ENCODE peak calls at places on chromosomes 11 and 22, in ten cellular contexts. One of them, this sample, is unnamed.
A peak's percentile ranks its signal among the peaks of the same experiment; 100 is the strongest.

GRCh38 chr11:80327971-80328614 is 887.3 kb upstream of the TENM4 start:
- DNase-seq in body of pancreas: no peak
- DNase-seq in stomach: no peak
- DNase-seq in tibial nerve: no peak
- DNase-seq in right lobe of liver: no peak
- DNase-seq in ovary: no peak
- DNase-seq in A549: no peak
- DNase-seq in endothelial cell of umbilical vein: no peak
- DNase-seq in sigmoid colon: no peak
- DNase-seq in spleen: no peak
- DNase-seq in this sample: no peak

GRCh38 chr11:13207665-13208594 is 69.7 kb upstream of the BMAL1 start:
- DNase-seq in body of pancreas: no peak
- DNase-seq in stomach: no peak
- DNase-seq in tibial nerve: peak; percentile 14
- DNase-seq in right lobe of liver: no peak
- DNase-seq in ovary: peak; percentile 50
- DNase-seq in A549: no peak
- DNase-seq in endothelial cell of umbilical vein: peak; percentile 84
- DNase-seq in sigmoid colon: no peak
- DNase-seq in spleen: no peak
- DNase-seq in this sample: no peak

GRCh38 chr11:73520358-73521061 is 77.4 kb downstream of the FAM168A start:
- DNase-seq in body of pancreas: no peak
- DNase-seq in stomach: no peak
- DNase-seq in tibial nerve: no peak
- DNase-seq in right lobe of liver: no peak
- DNase-seq in ovary: no peak
- DNase-seq in A549: no peak
- DNase-seq in endothelial cell of umbilical vein: peak; percentile 81
- DNase-seq in sigmoid colon: no peak
- DNase-seq in spleen: no peak
- DNase-seq in this sample: no peak

GRCh38 chr11:65575568-65576231 is at the start of gene EHBP1L1:
- DNase-seq in body of pancreas: peak; percentile 61
- DNase-seq in stomach: peak; percentile 80
- DNase-seq in tibial nerve: no peak
- DNase-seq in right lobe of liver: peak; percentile 82
- DNase-seq in ovary: peak; percentile 68
- DNase-seq in A549: peak; percentile 68
- DNase-seq in endothelial cell of umbilical vein: peak; percentile 32
- DNase-seq in sigmoid colon: peak; percentile 88
- DNase-seq in spleen: peak; percentile 95
- DNase-seq in this sample: no peak

GRCh38 chr11:8807544-8808225 is 103.3 kb upstream of the AKIP1 start:
- DNase-seq in body of pancreas: peak; percentile 40
- DNase-seq in stomach: peak; percentile 46
- DNase-seq in tibial nerve: peak; percentile 30
- DNase-seq in right lobe of liver: no peak
- DNase-seq in ovary: peak; percentile 77
- DNase-seq in A549: no peak
- DNase-seq in endothelial cell of umbilical vein: no peak
- DNase-seq in sigmoid colon: peak; percentile 82
- DNase-seq in spleen: no peak
- DNase-seq in this sample: no peak

GRCh38 chr11:109527496-109527895 is 105.5 kb downstream of the C11orf87 start:
- DNase-seq in body of pancreas: no peak
- DNase-seq in stomach: no peak
- DNase-seq in tibial nerve: no peak
- DNase-seq in right lobe of liver: no peak
- DNase-seq in ovary: no peak
- DNase-seq in A549: no peak
- DNase-seq in endothelial cell of umbilical vein: no peak
- DNase-seq in sigmoid colon: no peak
- DNase-seq in spleen: no peak
- DNase-seq in this sample: no peak

GRCh38 chr22:29907753-29908515 is 25.0 kb downstream of the MTMR3 start:
- DNase-seq in body of pancreas: peak; percentile 91
- DNase-seq in stomach: peak; percentile 92
- DNase-seq in tibial nerve: peak; percentile 62
- DNase-seq in right lobe of liver: peak; percentile 61
- DNase-seq in ovary: peak; percentile 73
- DNase-seq in A549: peak; percentile 74
- DNase-seq in endothelial cell of umbilical vein: peak; percentile 97
- DNase-seq in sigmoid colon: peak; percentile 73
- DNase-seq in spleen: no peak
- DNase-seq in this sample: no peak

GRCh38 chr11:74730601-74731260 is 495 bp downstream of the CHRDL2 start:
- DNase-seq in body of pancreas: no peak
- DNase-seq in stomach: no peak
- DNase-seq in tibial nerve: no peak
- DNase-seq in right lobe of liver: no peak
- DNase-seq in ovary: no peak
- DNase-seq in A549: no peak
- DNase-seq in endothelial cell of umbilical vein: no peak
- DNase-seq in sigmoid colon: no peak
- DNase-seq in spleen: no peak
- DNase-seq in this sample: peak; percentile 78

GRCh38 chr11:134524876-134525845 is 113.1 kb upstream of the B3GAT1 start:
- DNase-seq in body of pancreas: no peak
- DNase-seq in stomach: no peak
- DNase-seq in tibial nerve: no peak
- DNase-seq in right lobe of liver: peak; percentile 26
- DNase-seq in ovary: no peak
- DNase-seq in A549: no peak
- DNase-seq in endothelial cell of umbilical vein: no peak
- DNase-seq in sigmoid colon: peak; percentile 40
- DNase-seq in spleen: peak; percentile 38
- DNase-seq in this sample: no peak

GRCh38 chr11:113458189-113458588 is 17.0 kb downstream of the DRD2 start:
- DNase-seq in body of pancreas: no peak
- DNase-seq in stomach: no peak
- DNase-seq in tibial nerve: no peak
- DNase-seq in right lobe of liver: no peak
- DNase-seq in ovary: no peak
- DNase-seq in A549: no peak
- DNase-seq in endothelial cell of umbilical vein: no peak
- DNase-seq in sigmoid colon: no peak
- DNase-seq in spleen: no peak
- DNase-seq in this sample: no peak

GRCh38 chr11:77152846-77153245 is 24.8 kb downstream of the MYO7A start:
- DNase-seq in body of pancreas: no peak
- DNase-seq in stomach: no peak
- DNase-seq in tibial nerve: no peak
- DNase-seq in right lobe of liver: no peak
- DNase-seq in ovary: no peak
- DNase-seq in A549: no peak
- DNase-seq in endothelial cell of umbilical vein: no peak
- DNase-seq in sigmoid colon: no peak
- DNase-seq in spleen: no peak
- DNase-seq in this sample: no peak

GRCh38 chr11:126886636-126887035 is 113.9 kb downstream of the KIRREL3 start:
- DNase-seq in body of pancreas: no peak
- DNase-seq in stomach: no peak
- DNase-seq in tibial nerve: no peak
- DNase-seq in right lobe of liver: no peak
- DNase-seq in ovary: no peak
- DNase-seq in A549: no peak
- DNase-seq in endothelial cell of umbilical vein: no peak
- DNase-seq in sigmoid colon: no peak
- DNase-seq in spleen: no peak
- DNase-seq in this sample: no peak

GRCh38 chr11:206002-206384 is 1.2 kb downstream of the BET1L start:
- DNase-seq in body of pancreas: no peak
- DNase-seq in stomach: peak; percentile 23
- DNase-seq in tibial nerve: no peak
- DNase-seq in right lobe of liver: no peak
- DNase-seq in ovary: peak; percentile 23
- DNase-seq in A549: no peak
- DNase-seq in endothelial cell of umbilical vein: no peak
- DNase-seq in sigmoid colon: peak; percentile 62
- DNase-seq in spleen: no peak
- DNase-seq in this sample: no peak
- TF ChIP-seq POLR2A in body of pancreas: no peak
- TF ChIP-seq POLR2A in stomach: no peak
- TF ChIP-seq POLR2A in tibial nerve: no peak
- TF ChIP-seq POLR2A in right lobe of liver: no peak
- TF ChIP-seq POLR2A in ovary: no peak
- TF ChIP-seq POLR2A in A549: no peak
- TF ChIP-seq POLR2A in endothelial cell of umbilical vein: no peak
- TF ChIP-seq POLR2A in sigmoid colon: no peak
- TF ChIP-seq POLR2A in spleen: no peak
- TF ChIP-seq POLR2A in this sample: no peak

GRCh38 chr22:19554834-19555404 is 30.7 kb upstream of the CLDN5 start:
- DNase-seq in body of pancreas: no peak
- DNase-seq in stomach: no peak
- DNase-seq in tibial nerve: no peak
- DNase-seq in right lobe of liver: no peak
- DNase-seq in ovary: no peak
- DNase-seq in A549: peak; percentile 40
- DNase-seq in endothelial cell of umbilical vein: peak; percentile 73
- DNase-seq in sigmoid colon: peak; percentile 26
- DNase-seq in spleen: no peak
- DNase-seq in this sample: no peak
- TF ChIP-seq CTCF in body of pancreas: no peak
- TF ChIP-seq CTCF in stomach: no peak
- TF ChIP-seq CTCF in tibial nerve: no peak
- TF ChIP-seq CTCF in right lobe of liver: no peak
- TF ChIP-seq CTCF in ovary: no peak
- TF ChIP-seq CTCF in A549: no peak
- TF ChIP-seq CTCF in endothelial cell of umbilical vein: peak; percentile 34
- TF ChIP-seq CTCF in sigmoid colon: no peak
- TF ChIP-seq CTCF in spleen: no peak
- TF ChIP-seq CTCF in this sample: no peak

GRCh38 chr22:41934284-41935014 is 7.8 kb upstream of the TNFRSF13C start:
- DNase-seq in body of pancreas: no peak
- DNase-seq in stomach: no peak
- DNase-seq in tibial nerve: no peak
- DNase-seq in right lobe of liver: no peak
- DNase-seq in ovary: no peak
- DNase-seq in A549: no peak
- DNase-seq in endothelial cell of umbilical vein: no peak
- DNase-seq in sigmoid colon: no peak
- DNase-seq in spleen: peak; percentile 74
- DNase-seq in this sample: no peak
- TF ChIP-seq POLR2A in body of pancreas: no peak
- TF ChIP-seq POLR2A in stomach: no peak
- TF ChIP-seq POLR2A in tibial nerve: no peak
- TF ChIP-seq POLR2A in right lobe of liver: no peak
- TF ChIP-seq POLR2A in ovary: no peak
- TF ChIP-seq POLR2A in A549: no peak
- TF ChIP-seq POLR2A in endothelial cell of umbilical vein: no peak
- TF ChIP-seq POLR2A in sigmoid colon: no peak
- TF ChIP-seq POLR2A in spleen: no peak
- TF ChIP-seq POLR2A in this sample: no peak

GRCh38 chr11:12189543-12190235 is 79.3 kb downstream of the MICAL2 start:
- DNase-seq in body of pancreas: no peak
- DNase-seq in stomach: no peak
- DNase-seq in tibial nerve: no peak
- DNase-seq in right lobe of liver: no peak
- DNase-seq in ovary: no peak
- DNase-seq in A549: no peak
- DNase-seq in endothelial cell of umbilical vein: peak; percentile 19
- DNase-seq in sigmoid colon: no peak
- DNase-seq in spleen: no peak
- DNase-seq in this sample: no peak
- TF ChIP-seq CTCF in body of pancreas: no peak
- TF ChIP-seq CTCF in stomach: no peak
- TF ChIP-seq CTCF in tibial nerve: no peak
- TF ChIP-seq CTCF in right lobe of liver: no peak
- TF ChIP-seq CTCF in ovary: no peak
- TF ChIP-seq CTCF in A549: no peak
- TF ChIP-seq CTCF in endothelial cell of umbilical vein: no peak
- TF ChIP-seq CTCF in sigmoid colon: no peak
- TF ChIP-seq CTCF in spleen: no peak
- TF ChIP-seq CTCF in this sample: no peak

GRCh38 chr11:35083181-35084061 is 55.5 kb upstream of the CD44 start:
- DNase-seq in body of pancreas: peak; percentile 60
- DNase-seq in stomach: peak; percentile 40
- DNase-seq in tibial nerve: peak; percentile 66
- DNase-seq in right lobe of liver: peak; percentile 61
- DNase-seq in ovary: peak; percentile 55
- DNase-seq in A549: peak; percentile 77
- DNase-seq in endothelial cell of umbilical vein: no peak
- DNase-seq in sigmoid colon: peak; percentile 87
- DNase-seq in spleen: peak; percentile 82
- DNase-seq in this sample: peak; percentile 92
- TF ChIP-seq POLR2A in body of pancreas: no peak
- TF ChIP-seq POLR2A in stomach: no peak
- TF ChIP-seq POLR2A in tibial nerve: no peak
- TF ChIP-seq POLR2A in right lobe of liver: no peak
- TF ChIP-seq POLR2A in ovary: no peak
- TF ChIP-seq POLR2A in A549: no peak
- TF ChIP-seq POLR2A in endothelial cell of umbilical vein: no peak
- TF ChIP-seq POLR2A in sigmoid colon: no peak
- TF ChIP-seq POLR2A in spleen: no peak
- TF ChIP-seq POLR2A in this sample: no peak

DNA sequence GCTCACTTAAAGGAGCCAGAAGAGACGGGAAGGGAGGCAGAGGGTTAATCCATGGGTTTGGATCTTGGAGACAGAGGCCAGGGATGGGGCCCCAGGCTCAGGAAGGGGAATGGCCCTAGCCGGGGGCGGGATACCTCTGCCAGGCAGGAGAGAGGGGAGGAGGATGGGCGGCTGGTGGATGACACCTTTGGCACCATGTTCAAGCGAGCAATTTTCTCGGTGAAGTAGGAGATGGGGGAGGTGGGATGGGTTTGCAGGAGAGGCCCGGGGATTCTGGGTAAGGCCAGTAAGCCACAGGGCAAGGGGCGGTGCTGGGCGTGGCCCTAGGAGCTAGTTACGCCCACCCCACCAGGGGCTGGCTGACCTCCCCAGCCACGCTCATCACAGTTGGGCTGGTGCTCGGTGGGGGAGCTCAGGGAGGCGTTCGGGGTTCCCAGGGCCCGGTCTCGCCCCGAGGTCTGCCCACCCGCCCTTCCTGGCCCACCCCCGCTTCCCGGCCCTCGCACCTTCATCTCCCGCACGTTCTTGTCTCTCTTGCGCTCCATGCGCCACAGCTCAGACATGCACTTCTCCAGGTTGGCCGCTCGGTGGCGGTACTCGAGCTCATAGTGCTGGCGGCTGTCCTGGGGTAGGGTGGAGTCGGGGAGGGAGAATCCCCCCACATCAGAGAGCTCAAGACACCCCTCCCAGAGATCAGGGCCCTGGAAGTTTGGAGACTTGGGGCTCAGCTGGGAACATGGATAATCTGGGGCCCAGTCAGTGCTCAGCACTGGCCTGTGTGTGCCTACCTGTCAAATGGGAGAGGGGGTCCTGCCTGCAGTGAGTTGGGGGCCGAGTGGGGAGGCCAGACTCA is 12.7 kb downstream of the BAIAP2L2 start:
- DNase-seq in body of pancreas: no peak
- DNase-seq in stomach: no peak
- DNase-seq in tibial nerve: no peak
- DNase-seq in right lobe of liver: no peak
- DNase-seq in ovary: no peak
- DNase-seq in A549: no peak
- DNase-seq in endothelial cell of umbilical vein: peak; percentile 12
- DNase-seq in sigmoid colon: no peak
- DNase-seq in spleen: no peak
- DNase-seq in this sample: no peak
- TF ChIP-seq CTCF in body of pancreas: no peak
- TF ChIP-seq CTCF in stomach: no peak
- TF ChIP-seq CTCF in tibial nerve: peak; percentile 13
- TF ChIP-seq CTCF in right lobe of liver: no peak
- TF ChIP-seq CTCF in ovary: no peak
- TF ChIP-seq CTCF in A549: no peak
- TF ChIP-seq CTCF in endothelial cell of umbilical vein: peak; percentile 60
- TF ChIP-seq CTCF in sigmoid colon: no peak
- TF ChIP-seq CTCF in spleen: no peak
- TF ChIP-seq CTCF in this sample: no peak